ENCODE peak calls at places on chromosomes 6 and 20, in four cellular contexts. One of them, this sample, is unnamed.

GRCh38 chr20:44360221-44360620 is 4.7 kb downstream of the HNF4A start:
- DNase-seq in WTC11: no peak
- DNase-seq in A549: no peak
- DNase-seq in K562: no peak
- DNase-seq in this sample: no peak

GRCh38 chr6:40353967-40354452 is 233.2 kb downstream of the LRFN2 start:
- DNase-seq in WTC11: no peak
- DNase-seq in A549: no peak
- DNase-seq in K562: no peak
- DNase-seq in this sample: no peak

GRCh38 chr20:18138266-18138582 is 561 bp downstream of the KAT14 start:
- DNase-seq in WTC11: peak
- DNase-seq in A549: no peak
- DNase-seq in K562: no peak
- DNase-seq in this sample: no peak

GRCh38 chr6:153167026-153167891 is 36.2 kb upstream of the RGS17 start:
- DNase-seq in WTC11: no peak
- DNase-seq in A549: peak
- DNase-seq in K562: no peak
- DNase-seq in this sample: peak

GRCh38 chr20:9300080-9300479 is 214.3 kb upstream of the LAMP5 start:
- DNase-seq in WTC11: no peak
- DNase-seq in A549: no peak
- DNase-seq in K562: no peak
- DNase-seq in this sample: no peak

GRCh38 chr6:137873273-137873762 is 6.3 kb downstream of the TNFAIP3 start:
- DNase-seq in WTC11: no peak
- DNase-seq in A549: peak
- DNase-seq in K562: no peak
- DNase-seq in this sample: peak

GRCh38 chr6:108609276-108609769 is 48.6 kb downstream of the FOXO3 start:
- DNase-seq in WTC11: no peak
- DNase-seq in A549: no peak
- DNase-seq in K562: no peak
- DNase-seq in this sample: no peak

GRCh38 chr6:163248051-163248450 is 166.5 kb upstream of the QKI start:
- DNase-seq in WTC11: no peak
- DNase-seq in A549: no peak
- DNase-seq in K562: no peak
- DNase-seq in this sample: no peak

GRCh38 chr20:49508435-49509199 is 26.1 kb upstream of the KCNB1 start:
- DNase-seq in WTC11: no peak
- DNase-seq in A549: peak
- DNase-seq in K562: peak
- DNase-seq in this sample: peak

GRCh38 chr6:136347847-136348246 is 58.2 kb upstream of the BCLAF1 start:
- DNase-seq in WTC11: no peak
- DNase-seq in A549: no peak
- DNase-seq in K562: no peak
- DNase-seq in this sample: no peak

GRCh38 chr6:35602133-35602946 is 86.4 kb downstream of the FKBP5 start:
- DNase-seq in WTC11: no peak
- DNase-seq in A549: no peak
- DNase-seq in K562: no peak
- DNase-seq in this sample: peak

GRCh38 chr20:17957505-17958325 is 10.9 kb downstream of the SNX5 start:
- DNase-seq in WTC11: no peak
- DNase-seq in A549: no peak
- DNase-seq in K562: no peak
- DNase-seq in this sample: no peak

GRCh38 chr20:62860924-62861691 is 514 bp downstream of the TCFL5 start:
- DNase-seq in WTC11: no peak
- DNase-seq in A549: peak
- DNase-seq in K562: peak
- DNase-seq in this sample: no peak

GRCh38 chr20:64106981-64107735 is at the start of gene NPBWR2:
- DNase-seq in WTC11: peak
- DNase-seq in A549: no peak
- DNase-seq in K562: peak
- DNase-seq in this sample: no peak

GRCh38 chr6:40550096-40550731 is 37.0 kb downstream of the LRFN2 start:
- DNase-seq in WTC11: no peak
- DNase-seq in A549: peak
- DNase-seq in K562: peak
- DNase-seq in this sample: peak

GRCh38 chr20:60512436-60512835 is 554.2 kb downstream of the CDH26 start:
- DNase-seq in WTC11: no peak
- DNase-seq in A549: no peak
- DNase-seq in K562: no peak
- DNase-seq in this sample: peak

GRCh38 chr6:34393191-34393967 is 910 bp upstream of the NUDT3 start:
- DNase-seq in WTC11: no peak
- DNase-seq in A549: no peak
- DNase-seq in K562: no peak
- DNase-seq in this sample: no peak

GRCh38 chr6:159077123-159077522 is 32.3 kb upstream of the TAGAP start:
- DNase-seq in WTC11: no peak
- DNase-seq in A549: no peak
- DNase-seq in K562: no peak
- DNase-seq in this sample: no peak

GRCh38 chr6:161200610-161201201 is 73.2 kb downstream of the AGPAT4 start:
- DNase-seq in WTC11: no peak
- DNase-seq in A549: no peak
- DNase-seq in K562: no peak
- DNase-seq in this sample: no peak

GRCh38 chr20:23298926-23299672 is 51.5 kb upstream of the NXT1 start:
- DNase-seq in WTC11: no peak
- DNase-seq in A549: no peak
- DNase-seq in K562: no peak
- DNase-seq in this sample: no peak

GRCh38 chr6:1659816-1660215 is 50.1 kb downstream of the FOXC1 start:
- DNase-seq in WTC11: no peak
- DNase-seq in A549: no peak
- DNase-seq in K562: no peak
- DNase-seq in this sample: no peak

GRCh38 chr6:143747347-143747842 is 69.6 kb downstream of the PHACTR2 start:
- DNase-seq in WTC11: no peak
- DNase-seq in A549: no peak
- DNase-seq in K562: peak
- DNase-seq in this sample: peak

GRCh38 chr20:14361509-14362179 is 24.2 kb upstream of the FLRT3 start:
- DNase-seq in WTC11: no peak
- DNase-seq in A549: no peak
- DNase-seq in K562: no peak
- DNase-seq in this sample: no peak

GRCh38 chr20:36310215-36310981 is 4.3 kb downstream of the DLGAP4 start:
- DNase-seq in WTC11: no peak
- DNase-seq in A549: no peak
- DNase-seq in K562: no peak
- DNase-seq in this sample: no peak
- TF ChIP-seq HMGXB4 in WTC11: no peak
- TF ChIP-seq HMGXB4 in A549: no peak
- TF ChIP-seq HMGXB4 in K562: no peak
- TF ChIP-seq HMGXB4 in this sample: no peak

DNA sequence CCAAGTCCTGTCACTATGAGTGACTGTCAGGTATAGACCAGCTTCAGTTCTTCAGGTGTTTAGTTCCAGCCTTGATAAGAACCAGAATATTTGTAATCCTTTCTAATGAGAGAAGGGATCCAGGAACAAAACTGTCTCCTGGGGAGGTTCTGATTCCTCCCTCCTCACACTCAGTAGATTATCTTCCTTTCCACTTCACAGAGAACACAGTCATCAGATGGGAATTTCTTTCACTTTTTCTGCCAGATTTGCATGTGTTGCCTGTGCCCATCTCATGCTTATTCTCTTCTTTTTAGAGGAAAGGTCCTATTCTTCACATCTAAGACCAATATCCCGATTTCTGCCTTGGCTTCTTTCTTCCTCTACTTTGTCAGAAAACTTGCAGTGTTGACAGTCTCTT is 50.8 kb downstream of the CD109 start:
- DNase-seq in WTC11: no peak
- DNase-seq in A549: no peak
- DNase-seq in K562: no peak
- DNase-seq in this sample: no peak
- TF ChIP-seq HMGXB4 in WTC11: no peak
- TF ChIP-seq HMGXB4 in A549: no peak
- TF ChIP-seq HMGXB4 in K562: no peak
- TF ChIP-seq HMGXB4 in this sample: no peak

GRCh38 chr20:32638848-32639247 is 34.9 kb downstream of the C20orf203 start:
- DNase-seq in WTC11: no peak
- DNase-seq in A549: no peak
- DNase-seq in K562: no peak
- DNase-seq in this sample: no peak
- TF ChIP-seq HMGXB4 in WTC11: no peak
- TF ChIP-seq HMGXB4 in A549: no peak
- TF ChIP-seq HMGXB4 in K562: no peak
- TF ChIP-seq HMGXB4 in this sample: no peak

GRCh38 chr6:98137391-98137790 is 697.0 kb upstream of the POU3F2 start:
- DNase-seq in WTC11: no peak
- DNase-seq in A549: no peak
- DNase-seq in K562: no peak
- DNase-seq in this sample: no peak

DNA sequence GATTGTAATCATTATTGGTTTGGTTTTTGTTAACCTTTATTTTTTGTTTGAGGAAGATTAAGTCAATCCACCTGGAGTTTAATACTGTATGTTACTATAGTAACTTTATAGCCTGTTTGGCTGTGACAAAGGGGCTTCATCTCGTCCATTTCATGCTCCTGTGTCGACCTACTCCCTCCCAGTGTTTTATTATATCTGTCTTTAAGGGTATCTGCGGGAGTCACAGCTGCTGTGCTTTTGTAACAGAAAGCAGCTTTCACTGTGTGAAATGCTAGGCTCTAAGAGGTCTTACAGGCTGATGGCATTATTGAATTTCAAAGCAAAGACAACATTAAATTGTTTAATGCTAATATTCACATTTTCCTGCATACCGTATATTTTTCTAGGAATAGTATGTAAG is 698.0 kb upstream of the POU3F2 start:
- DNase-seq in WTC11: no peak
- DNase-seq in A549: no peak
- DNase-seq in K562: no peak
- DNase-seq in this sample: no peak
- TF ChIP-seq HMGXB4 in WTC11: no peak
- TF ChIP-seq HMGXB4 in A549: no peak
- TF ChIP-seq HMGXB4 in K562: no peak
- TF ChIP-seq HMGXB4 in this sample: no peak

DNA sequence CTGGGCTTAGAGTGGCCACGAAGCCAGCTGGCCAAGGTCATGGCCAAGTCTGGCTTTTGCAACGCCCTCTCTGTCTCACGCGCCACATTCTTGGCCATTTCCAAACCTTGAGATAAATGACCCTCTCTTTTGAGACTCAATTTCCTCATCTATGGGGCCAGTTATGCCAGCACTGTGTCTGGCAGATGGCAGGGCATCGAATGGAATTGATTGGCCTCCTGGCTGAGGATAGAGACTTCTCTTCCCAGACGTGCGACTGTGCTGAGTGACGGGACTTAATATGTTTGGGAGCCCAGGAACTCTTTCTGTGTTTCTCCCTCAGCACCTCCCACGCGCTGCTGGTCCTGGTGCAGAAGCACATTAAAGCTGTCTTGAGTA is 7.6 kb downstream of the BPIFB2 start:
- DNase-seq in WTC11: no peak
- DNase-seq in A549: no peak
- DNase-seq in K562: no peak
- DNase-seq in this sample: no peak
- TF ChIP-seq HMGXB4 in WTC11: no peak
- TF ChIP-seq HMGXB4 in A549: no peak
- TF ChIP-seq HMGXB4 in K562: no peak
- TF ChIP-seq HMGXB4 in this sample: no peak

GRCh38 chr20:7523288-7523687 is 417.0 kb downstream of the HAO1 start:
- DNase-seq in WTC11: no peak
- DNase-seq in A549: no peak
- DNase-seq in K562: no peak
- DNase-seq in this sample: no peak
- TF ChIP-seq HMGXB4 in WTC11: no peak
- TF ChIP-seq HMGXB4 in A549: no peak
- TF ChIP-seq HMGXB4 in K562: no peak
- TF ChIP-seq HMGXB4 in this sample: no peak

DNA sequence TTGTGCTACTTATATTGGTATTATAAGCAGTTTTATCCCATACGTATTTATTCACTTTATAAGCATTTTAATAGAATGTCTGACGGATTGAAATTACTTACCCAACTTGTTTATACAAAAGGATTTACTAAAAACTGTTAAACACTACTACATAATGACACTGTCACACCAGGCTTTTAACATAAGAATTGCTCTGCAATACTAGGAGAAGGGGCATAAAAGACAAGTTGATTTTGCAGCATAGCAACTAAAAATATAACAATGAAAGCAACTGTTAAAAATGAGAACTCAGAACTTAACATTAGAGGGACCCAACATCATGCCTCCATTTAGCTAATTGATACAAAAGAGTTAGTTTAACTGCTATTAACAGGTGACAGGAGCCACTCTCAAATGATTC is 995.3 kb downstream of the PHF3 start:
- DNase-seq in WTC11: no peak
- DNase-seq in A549: no peak
- DNase-seq in K562: no peak
- DNase-seq in this sample: no peak
- TF ChIP-seq HMGXB4 in WTC11: no peak
- TF ChIP-seq HMGXB4 in A549: no peak
- TF ChIP-seq HMGXB4 in K562: no peak
- TF ChIP-seq HMGXB4 in this sample: no peak